ENCODE peak calls at places on chromosomes 2 and 18, in nine cellular contexts. L is SK-N-SH, B is sigmoid colon, E is esophagus muscularis mucosa, F is K562, N is HepG2, H is stomach, O is transverse colon, P is GM12878. K is an unnamed sample.

GRCh38 chr18:73766915-73767314 is 380.7 kb downstream of the FBXO15 start:
- DNase-seq in L (no peak), B (no peak), E (no peak), F (no peak), N (no peak), H (no peak), O (no peak), P (no peak), K (no peak)

GRCh38 chr2:15809504-15809903 is 130.8 kb upstream of the MYCN start:
- DNase-seq in L (no peak), B (no peak), E (no peak), F (no peak), N (no peak), H (no peak), O (no peak), P (no peak), K (no peak)

GRCh38 chr18:79248495-79249078 is 147.1 kb upstream of the NFATC1 start:
- DNase-seq in L (no peak), B (no peak), E (no peak), F (no peak), N (no peak), H (no peak), O (no peak), P (no peak), K (no peak)

GRCh38 chr2:148756292-148756975 is 111.9 kb downstream of the EPC2 start:
- DNase-seq in L (no peak), B (no peak), E (no peak), F (no peak), N (peak), H (no peak), O (no peak), P (no peak), K (no peak)

GRCh38 chr2:26849056-26850001 is 1.4 kb downstream of the DPYSL5 start:
- DNase-seq in L (peak), B (no peak), E (peak), F (peak), N (no peak), H (no peak), O (no peak), P (no peak), K (peak)

GRCh38 chr2:2573205-2573604 is 242.1 kb upstream of the MYT1L start:
- DNase-seq in L (no peak), B (no peak), E (peak), F (no peak), N (no peak), H (no peak), O (no peak), P (no peak), K (no peak)

GRCh38 chr2:96111823-96112500 is 4.4 kb downstream of the ADRA2B start:
- DNase-seq in L (no peak), B (peak), E (no peak), F (no peak), N (no peak), H (no peak), O (no peak), P (no peak), K (no peak)

GRCh38 chr2:235614176-235614860 is 120.5 kb downstream of the AGAP1 start:
- DNase-seq in L (peak), B (no peak), E (no peak), F (no peak), N (no peak), H (no peak), O (no peak), P (no peak), K (no peak)

GRCh38 chr2:184527058-184527457 is 71.3 kb upstream of the ZNF804A start:
- DNase-seq in L (no peak), B (no peak), E (no peak), F (no peak), N (no peak), H (no peak), O (no peak), P (no peak), K (no peak)

GRCh38 chr2:112583497-112584133 is 794 bp upstream of the CHCHD5 start:
- DNase-seq in L (peak), B (no peak), E (no peak), F (peak), N (peak), H (no peak), O (no peak), P (no peak), K (no peak)

GRCh38 chr2:128601298-128602037 is 282.8 kb upstream of the HS6ST1 start:
- DNase-seq in L (no peak), B (peak), E (no peak), F (no peak), N (no peak), H (peak), O (no peak), P (no peak), K (no peak)

GRCh38 chr2:29532451-29532850 is 388.9 kb downstream of the ALK start:
- DNase-seq in L (no peak), B (no peak), E (no peak), F (no peak), N (no peak), H (no peak), O (no peak), P (no peak), K (no peak)

GRCh38 chr2:101162561-101163330 is 11.6 kb upstream of the TBC1D8 start:
- DNase-seq in L (no peak), B (no peak), E (no peak), F (no peak), N (no peak), H (no peak), O (peak), P (no peak), K (no peak)

GRCh38 chr2:88711897-88712296 is 20.4 kb downstream of the RPIA start:
- DNase-seq in L (no peak), B (no peak), E (no peak), F (no peak), N (no peak), H (no peak), O (no peak), P (no peak), K (no peak)

GRCh38 chr18:9575558-9575957 is 38.8 kb downstream of the PPP4R1 start:
- DNase-seq in L (peak), B (peak), E (no peak), F (peak), N (peak), H (peak), O (peak), P (no peak), K (no peak)

GRCh38 chr2:73103018-73103542 is 9.7 kb downstream of the RAB11FIP5 start:
- DNase-seq in L (peak), B (no peak), E (no peak), F (no peak), N (no peak), H (no peak), O (no peak), P (no peak), K (no peak)

GRCh38 chr2:235560345-235560744 is 66.5 kb downstream of the AGAP1 start:
- DNase-seq in L (no peak), B (no peak), E (no peak), F (no peak), N (no peak), H (no peak), O (no peak), P (peak), K (no peak)

GRCh38 chr2:67583185-67583584 is 186.1 kb downstream of the ETAA1 start:
- DNase-seq in L (no peak), B (no peak), E (no peak), F (no peak), N (no peak), H (no peak), O (no peak), P (no peak), K (no peak)

GRCh38 chr2:149307014-149307413 is 23.4 kb upstream of the LYPD6 start:
- DNase-seq in L (peak), B (no peak), E (peak), F (no peak), N (no peak), H (no peak), O (no peak), P (no peak), K (no peak)

GRCh38 chr2:129936334-129936934 is 43.0 kb upstream of the RAB6C start:
- DNase-seq in L (peak), B (no peak), E (no peak), F (peak), N (peak), H (peak), O (peak), P (no peak), K (no peak)

GRCh38 chr2:29314816-29315571 is 199.8 kb downstream of the CLIP4 start:
- DNase-seq in L (no peak), B (no peak), E (no peak), F (no peak), N (no peak), H (peak), O (peak), P (peak), K (no peak)

GRCh38 chr18:35045121-35045520 is 3.9 kb downstream of the MAPRE2 start:
- DNase-seq in L (peak), B (no peak), E (no peak), F (no peak), N (no peak), H (no peak), O (no peak), P (no peak), K (no peak)

GRCh38 chr2:118146315-118147283 is 58.3 kb downstream of the INSIG2 start:
- DNase-seq in L (no peak), B (no peak), E (peak), F (no peak), N (peak), H (no peak), O (no peak), P (no peak), K (no peak)

GRCh38 chr2:201572822-201573493 is 70.3 kb downstream of the TMEM237 start:
- DNase-seq in L (no peak), B (no peak), E (no peak), F (no peak), N (no peak), H (no peak), O (no peak), P (no peak), K (no peak)

GRCh38 chr2:42973771-42974170 is 181.4 kb upstream of the HAAO start:
- DNase-seq in L (no peak), B (peak), E (no peak), F (no peak), N (no peak), H (no peak), O (no peak), P (no peak), K (no peak)

GRCh38 chr2:228056706-228057105 is 124.8 kb downstream of the SPHKAP start:
- DNase-seq in L (no peak), B (no peak), E (no peak), F (no peak), N (no peak), H (no peak), O (no peak), P (no peak), K (no peak)

GRCh38 chr18:76892832-76893231 is 70.5 kb downstream of the ZNF236 start:
- DNase-seq in L (no peak), B (no peak), E (no peak), F (no peak), N (no peak), H (no peak), O (no peak), P (no peak), K (no peak)

GRCh38 chr2:40797115-40797514 is 345.2 kb upstream of the SLC8A1 start:
- DNase-seq in L (no peak), B (no peak), E (no peak), F (no peak), N (no peak), H (no peak), O (no peak), P (no peak), K (no peak)

GRCh38 chr2:124804014-124804940 is 779.2 kb downstream of the CNTNAP5 start:
- DNase-seq in L (peak), B (no peak), E (no peak), F (peak), N (peak), H (no peak), O (peak), P (peak), K (no peak)

GRCh38 chr2:35447210-35447609 is 908.4 kb upstream of the CRIM1 start:
- DNase-seq in L (no peak), B (no peak), E (no peak), F (no peak), N (no peak), H (no peak), O (no peak), P (no peak), K (no peak)

GRCh38 chr2:17058772-17059402 is 393.3 kb upstream of the CYRIA start:
- DNase-seq in L (no peak), B (no peak), E (no peak), F (no peak), N (no peak), H (no peak), O (no peak), P (no peak), K (no peak)

GRCh38 chr2:3149441-3150217 is 228.0 kb downstream of the EIPR1 start:
- DNase-seq in L (no peak), B (no peak), E (no peak), F (no peak), N (no peak), H (no peak), O (no peak), P (no peak), K (no peak)

GRCh38 chr2:120132190-120132589 is 91.0 kb downstream of the TMEM185B start:
- DNase-seq in L (peak), B (no peak), E (no peak), F (no peak), N (no peak), H (no peak), O (no peak), P (no peak), K (no peak)

GRCh38 chr18:62372156-62372555 is 47.0 kb downstream of the TNFRSF11A start:
- DNase-seq in L (no peak), B (no peak), E (no peak), F (no peak), N (no peak), H (no peak), O (no peak), P (peak), K (no peak)

GRCh38 chr2:37837576-37838335 is 87.3 kb upstream of the RMDN2 start:
- DNase-seq in L (no peak), B (peak), E (no peak), F (no peak), N (no peak), H (no peak), O (peak), P (no peak), K (no peak)
- TF ChIP-seq EP300 in L (no peak), B (peak), E (peak), F (no peak), N (no peak), H (peak), O (peak), P (no peak), K (no peak)

GRCh38 chr2:168568476-168569227 is 112.6 kb downstream of the CERS6 start:
- DNase-seq in L (no peak), B (no peak), E (no peak), F (no peak), N (peak), H (no peak), O (no peak), P (no peak), K (no peak)
- TF ChIP-seq POLR2AphosphoS5 in L (no peak), B (peak), E (peak), F (no peak), N (no peak), H (peak), O (peak), P (no peak), K (no peak)

GRCh38 chr2:157627594-157628281 is 926 bp downstream of the ACVR1C start:
- DNase-seq in L (no peak), B (no peak), E (no peak), F (no peak), N (no peak), H (peak), O (peak), P (no peak), K (peak)
- TF ChIP-seq EP300 in L (no peak), B (no peak), E (no peak), F (no peak), N (no peak), H (no peak), O (no peak), P (no peak), K (no peak)

GRCh38 chr2:162100579-162100978 is 26.6 kb upstream of the DPP4 start:
- DNase-seq in L (no peak), B (no peak), E (peak), F (no peak), N (peak), H (no peak), O (no peak), P (no peak), K (no peak)

GRCh38 chr2:162103443-162104009 is 29.5 kb upstream of the DPP4 start:
- DNase-seq in L (no peak), B (no peak), E (no peak), F (no peak), N (no peak), H (no peak), O (no peak), P (no peak), K (no peak)

DNA sequence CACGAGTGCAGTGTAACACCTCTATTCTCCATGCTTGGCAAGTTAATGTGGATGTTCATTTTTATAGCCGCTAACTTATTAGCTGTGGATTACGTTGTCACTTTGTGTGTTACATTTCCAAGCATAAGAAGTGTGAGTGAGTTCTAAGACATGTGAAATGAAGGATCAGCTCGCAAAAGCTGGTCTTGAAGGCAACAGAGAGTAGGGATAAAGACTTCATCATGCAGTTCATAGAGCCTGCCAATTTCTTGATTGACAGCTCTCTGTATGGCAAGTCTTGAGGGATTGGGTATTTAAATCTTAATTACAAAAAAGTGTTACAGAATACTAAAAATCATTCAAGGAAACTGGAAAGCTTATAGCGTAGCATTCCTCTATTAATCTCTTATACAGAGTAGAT is 25.8 kb upstream of the DPP4 start:
- DNase-seq in L (no peak), B (no peak), E (peak), F (no peak), N (no peak), H (no peak), O (no peak), P (no peak), K (no peak)
- TF ChIP-seq POLR2AphosphoS5 in L (no peak), B (no peak), E (no peak), F (no peak), N (no peak), H (no peak), O (no peak), P (no peak), K (no peak)

GRCh38 chr18:13893418-13893760 is 21.9 kb downstream of the MC2R start:
- DNase-seq in L (no peak), B (no peak), E (peak), F (no peak), N (no peak), H (no peak), O (no peak), P (peak), K (no peak)

GRCh38 chr18:13890962-13891361 is 24.4 kb downstream of the MC2R start:
- DNase-seq in L (no peak), B (no peak), E (no peak), F (no peak), N (no peak), H (no peak), O (no peak), P (no peak), K (no peak)

GRCh38 chr18:13892098-13892497 is 23.2 kb downstream of the MC2R start:
- DNase-seq in L (no peak), B (no peak), E (peak), F (no peak), N (no peak), H (no peak), O (no peak), P (no peak), K (no peak)

GRCh38 chr18:13888317-13888716 is 27.0 kb downstream of the MC2R start:
- DNase-seq in L (no peak), B (no peak), E (peak), F (no peak), N (no peak), H (no peak), O (no peak), P (no peak), K (no peak)

GRCh38 chr18:13889661-13890060 is 25.7 kb downstream of the MC2R start:
- DNase-seq in L (no peak), B (no peak), E (no peak), F (no peak), N (peak), H (no peak), O (no peak), P (no peak), K (no peak)
- TF ChIP-seq EP300 in L (no peak), B (no peak), E (no peak), F (no peak), N (no peak), H (no peak), O (no peak), P (no peak), K (no peak)

DNA sequence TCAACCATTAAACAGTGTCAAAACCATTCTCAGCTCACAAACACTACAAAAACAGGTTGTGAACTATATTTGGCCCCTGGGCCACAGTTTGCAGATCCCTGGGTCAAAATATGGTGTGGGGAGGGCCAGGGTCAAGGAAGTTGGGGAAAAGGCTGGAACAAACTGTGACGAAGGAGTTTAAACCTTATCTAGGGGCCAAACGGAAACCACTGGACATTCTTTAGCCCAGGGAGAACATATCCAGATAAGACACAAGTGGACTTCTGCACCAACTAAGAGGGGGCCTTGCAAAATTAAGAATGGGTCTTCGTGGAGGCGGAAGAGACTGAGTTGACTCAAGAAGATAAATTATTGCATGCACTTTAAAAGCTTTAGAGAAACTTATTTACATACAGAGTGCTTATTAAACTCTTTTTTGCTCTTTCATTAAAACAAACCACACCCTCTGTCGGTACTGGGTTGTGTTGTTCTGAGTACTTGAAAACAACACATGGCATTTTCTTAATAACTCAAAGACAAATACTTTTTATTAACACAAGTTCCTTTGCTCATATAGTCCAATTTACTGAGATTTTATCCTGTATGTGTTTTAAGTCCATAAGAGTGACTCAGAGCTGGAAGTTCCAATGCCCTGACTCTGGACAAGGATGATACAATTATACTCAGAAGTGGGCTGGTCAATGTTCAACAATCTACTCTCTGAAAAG is 5.3 kb upstream of the ASAP2 start:
- DNase-seq in L (no peak), B (no peak), E (no peak), F (peak), N (no peak), H (no peak), O (no peak), P (no peak), K (no peak)
- TF ChIP-seq POLR2AphosphoS5 in L (peak), B (no peak), E (no peak), F (no peak), N (no peak), H (no peak), O (no peak), P (no peak), K (no peak)

GRCh38 chr2:44912660-44913059 is 28.8 kb upstream of the SIX3 start:
- DNase-seq in L (no peak), B (no peak), E (no peak), F (no peak), N (no peak), H (no peak), O (no peak), P (no peak), K (no peak)
- TF ChIP-seq EP300 in L (no peak), B (no peak), E (no peak), F (no peak), N (no peak), H (no peak), O (no peak), P (no peak), K (no peak)

K was measured in upper lobe of left lung.